ENCODE peak calls at places on chromosomes 1 and 21, in six cellular contexts. Z is GM12878, L is A549, Q is SK-N-SH, P is K562, V is NB4. C is an unnamed sample.

GRCh38 chr21:36388835-36389234 is 3.6 kb downstream of the CHAF1B start:
- DNase-seq in Z (no peak), L (peak), Q (peak), P (no peak), V (no peak), C (no peak)

GRCh38 chr1:167943541-167943940 is 6.7 kb upstream of the MPC2 start:
- DNase-seq in Z (no peak), L (no peak), Q (no peak), P (no peak), V (no peak), C (no peak)

GRCh38 chr1:14476170-14476955 is 122.1 kb upstream of the KAZN start:
- DNase-seq in Z (no peak), L (no peak), Q (no peak), P (no peak), V (no peak), C (no peak)

GRCh38 chr1:174744886-174745285 is 254.9 kb upstream of the CACYBP start:
- DNase-seq in Z (no peak), L (no peak), Q (no peak), P (no peak), V (no peak), C (no peak)

GRCh38 chr1:234933475-234933874 is 195.2 kb downstream of the TOMM20 start:
- DNase-seq in Z (peak), L (no peak), Q (no peak), P (no peak), V (peak), C (peak)

GRCh38 chr1:204419064-204419403 is 7.4 kb upstream of the PPP1R15B start:
- DNase-seq in Z (no peak), L (peak), Q (no peak), P (no peak), V (no peak), C (peak)

GRCh38 chr21:41387824-41388223 is 26.0 kb downstream of the MX2 start:
- DNase-seq in Z (no peak), L (no peak), Q (no peak), P (no peak), V (no peak), C (no peak)

GRCh38 chr1:182617734-182618288 is 13.6 kb upstream of the RGS16 start:
- DNase-seq in Z (no peak), L (no peak), Q (no peak), P (no peak), V (peak), C (no peak)

GRCh38 chr1:38446936-38447335 is 400.3 kb upstream of the POU3F1 start:
- DNase-seq in Z (no peak), L (no peak), Q (no peak), P (no peak), V (no peak), C (no peak)

GRCh38 chr1:3314561-3315271 is 139.7 kb upstream of the ARHGEF16 start:
- DNase-seq in Z (no peak), L (no peak), Q (no peak), P (no peak), V (no peak), C (no peak)
- H3K4me3 ChIP-seq in Z (no peak), L (no peak), Q (no peak), P (no peak), V (no peak), C (no peak)

DNA sequence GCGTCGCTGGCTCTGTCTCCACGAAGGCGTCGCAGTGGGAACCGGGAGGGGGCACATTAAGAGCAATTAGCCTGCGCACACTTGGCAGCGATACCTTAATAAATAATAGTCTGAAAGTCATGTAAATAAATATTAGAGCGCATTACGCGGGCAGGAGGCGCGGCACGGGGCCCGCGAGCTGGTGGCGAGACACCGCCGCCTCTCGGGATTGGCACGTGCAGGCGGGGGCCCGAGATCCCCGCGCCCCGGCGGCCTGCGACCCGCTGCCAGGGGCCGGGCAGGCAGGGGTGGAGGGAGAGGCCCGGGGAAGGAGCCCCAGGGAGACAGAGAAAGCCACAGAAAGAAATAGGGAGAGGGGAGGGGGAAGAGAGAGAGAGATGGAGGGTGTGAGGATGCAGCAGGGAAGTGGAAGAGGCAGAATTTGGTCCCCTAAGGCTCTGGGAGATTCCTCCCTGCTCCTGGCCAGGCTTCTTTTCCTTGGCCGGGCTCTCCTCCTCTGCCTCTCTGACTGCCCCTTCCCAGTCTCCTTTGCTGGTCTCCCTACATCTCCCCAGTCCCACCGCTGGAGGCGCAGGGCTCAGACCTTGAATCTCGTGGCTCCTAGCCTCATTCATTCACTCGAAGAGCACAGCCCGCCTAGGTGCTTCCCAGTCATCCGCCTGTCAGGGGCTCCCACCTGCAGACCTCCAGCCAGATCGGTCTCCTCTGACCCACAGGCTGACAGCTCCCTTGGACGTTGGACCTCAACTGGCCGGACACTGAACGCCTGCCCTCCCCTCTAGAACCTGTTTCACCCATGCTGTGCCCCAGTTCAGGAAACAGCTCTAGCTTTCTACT is 76.3 kb downstream of the VWA5B1 start:
- DNase-seq in Z (no peak), L (peak), Q (peak), P (peak), V (no peak), C (peak)
- TF ChIP-seq MAX in Z (no peak), L (peak), Q (no peak), P (no peak), V (no peak), C (no peak)

DNA sequence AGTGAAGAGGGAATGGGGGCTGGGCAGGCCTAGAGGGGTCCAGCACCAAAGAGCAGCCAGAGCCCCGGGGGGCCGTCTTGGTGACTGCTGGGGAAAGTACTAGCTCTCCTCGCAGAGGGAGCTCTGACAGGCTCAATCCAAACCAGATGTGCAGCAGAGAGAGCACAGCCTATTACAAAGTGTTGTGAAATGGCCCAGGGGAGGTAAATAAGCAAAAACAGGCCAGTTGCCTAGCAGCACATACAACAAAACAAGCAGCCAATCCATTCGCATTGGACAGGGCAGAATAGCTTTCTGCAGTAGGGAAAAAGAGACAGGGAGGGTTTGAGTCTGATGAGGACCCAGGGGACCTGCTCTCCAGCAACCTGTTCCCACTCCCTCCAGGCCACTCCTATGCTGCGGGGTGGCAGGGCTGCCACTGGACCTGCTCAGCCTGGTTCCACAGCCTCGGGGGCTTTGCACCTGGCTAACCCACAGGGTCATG is 239.6 kb upstream of the FGGY start:
- DNase-seq in Z (no peak), L (peak), Q (peak), P (no peak), V (peak), C (no peak)
- H3K4me3 ChIP-seq in Z (no peak), L (no peak), Q (no peak), P (no peak), V (no peak), C (no peak)

DNA sequence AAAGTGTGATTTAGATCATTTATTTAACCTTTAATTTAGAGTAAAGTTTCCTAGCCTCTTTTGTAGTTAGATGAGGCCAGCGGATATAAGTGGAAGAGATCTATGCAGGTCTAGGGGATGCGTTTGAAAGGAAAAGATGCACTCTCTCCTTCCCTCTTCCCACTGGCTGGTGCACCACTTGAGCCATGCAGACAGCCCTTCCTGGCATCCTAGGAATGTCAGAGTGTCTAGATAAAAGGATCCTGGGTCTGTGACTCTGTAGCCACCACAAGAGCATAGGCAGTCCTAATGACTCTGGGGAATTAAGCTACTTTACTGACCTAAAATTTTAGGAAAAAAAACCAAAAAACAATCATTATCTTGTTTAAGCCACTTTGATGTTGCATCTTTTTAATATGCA is 16.0 kb upstream of the STUM start:
- DNase-seq in Z (no peak), L (no peak), Q (no peak), P (no peak), V (no peak), C (no peak)
- TF ChIP-seq MAX in Z (no peak), L (no peak), Q (no peak), P (no peak), V (no peak), C (no peak)

GRCh38 chr1:22217811-22218460 is 75.0 kb upstream of the WNT4 start:
- DNase-seq in Z (no peak), L (no peak), Q (no peak), P (no peak), V (no peak), C (no peak)

GRCh38 chr1:22223176-22223575 is 80.3 kb upstream of the WNT4 start:
- DNase-seq in Z (no peak), L (no peak), Q (no peak), P (no peak), V (no peak), C (no peak)

GRCh38 chr1:22216210-22216883 is 73.5 kb upstream of the WNT4 start:
- DNase-seq in Z (no peak), L (no peak), Q (no peak), P (no peak), V (no peak), C (no peak)

GRCh38 chr1:22221233-22221780 is 78.4 kb upstream of the WNT4 start:
- DNase-seq in Z (no peak), L (no peak), Q (no peak), P (no peak), V (no peak), C (no peak)

DNA sequence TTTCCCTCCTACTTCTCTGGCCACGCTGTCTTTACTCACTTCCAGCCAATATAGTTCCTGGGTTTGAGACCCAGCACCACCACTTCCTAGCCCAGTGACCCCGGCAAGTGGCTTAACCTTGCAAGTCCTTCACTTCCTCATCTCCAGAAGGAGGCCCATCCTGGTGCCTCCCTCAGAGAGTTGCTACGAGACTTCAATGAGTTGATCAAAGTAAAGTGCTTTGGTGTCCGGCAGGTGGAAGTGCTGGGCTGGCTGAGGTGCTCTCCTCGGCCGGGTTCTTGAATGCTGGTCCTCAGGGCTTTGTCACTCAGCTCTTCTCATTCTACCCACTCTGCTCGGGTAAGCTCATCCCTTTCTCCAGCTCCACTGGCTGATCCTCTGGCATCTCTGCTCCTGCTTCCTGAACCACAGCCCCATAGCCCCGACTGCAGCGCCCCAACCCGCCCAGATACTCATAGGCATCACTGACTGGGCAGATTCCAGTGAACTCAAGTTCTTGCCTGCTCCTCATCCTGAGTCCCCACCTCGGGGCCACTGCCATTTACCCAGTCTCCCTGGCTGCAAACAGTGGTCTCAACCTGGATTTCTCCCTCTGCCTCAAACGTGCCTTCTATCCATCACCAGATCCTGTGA is 75.8 kb upstream of the WNT4 start:
- DNase-seq in Z (no peak), L (no peak), Q (no peak), P (no peak), V (no peak), C (no peak)
- H3K4me3 ChIP-seq in Z (no peak), L (no peak), Q (no peak), P (no peak), V (no peak), C (no peak)

DNA sequence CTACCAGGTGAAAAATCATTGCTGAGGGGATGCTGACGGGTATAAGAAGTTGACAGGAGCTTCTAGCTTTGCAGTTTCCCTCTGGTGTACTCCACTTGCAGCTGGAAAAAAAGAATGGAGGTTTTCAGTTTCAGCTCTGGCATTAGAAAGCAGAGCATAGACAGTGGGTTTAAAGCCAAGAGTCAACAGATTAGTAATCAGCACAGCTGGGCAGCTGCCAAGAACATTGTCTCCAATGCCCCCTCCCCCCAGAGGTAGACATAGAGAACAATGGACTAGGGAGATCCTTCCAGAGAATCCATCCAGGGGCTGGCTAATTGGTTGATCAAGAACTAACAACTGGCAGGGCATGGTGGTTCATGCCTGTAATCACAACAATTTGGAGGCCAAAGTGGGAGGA is 10.1 kb upstream of the ZBTB8B start:
- DNase-seq in Z (no peak), L (no peak), Q (peak), P (no peak), V (no peak), C (peak)
- TF ChIP-seq MAX in Z (no peak), L (no peak), Q (no peak), P (no peak), V (no peak), C (no peak)

GRCh38 chr1:152130186-152130585 is 14.9 kb upstream of the TCHH start:
- DNase-seq in Z (no peak), L (no peak), Q (no peak), P (no peak), V (no peak), C (no peak)

DNA sequence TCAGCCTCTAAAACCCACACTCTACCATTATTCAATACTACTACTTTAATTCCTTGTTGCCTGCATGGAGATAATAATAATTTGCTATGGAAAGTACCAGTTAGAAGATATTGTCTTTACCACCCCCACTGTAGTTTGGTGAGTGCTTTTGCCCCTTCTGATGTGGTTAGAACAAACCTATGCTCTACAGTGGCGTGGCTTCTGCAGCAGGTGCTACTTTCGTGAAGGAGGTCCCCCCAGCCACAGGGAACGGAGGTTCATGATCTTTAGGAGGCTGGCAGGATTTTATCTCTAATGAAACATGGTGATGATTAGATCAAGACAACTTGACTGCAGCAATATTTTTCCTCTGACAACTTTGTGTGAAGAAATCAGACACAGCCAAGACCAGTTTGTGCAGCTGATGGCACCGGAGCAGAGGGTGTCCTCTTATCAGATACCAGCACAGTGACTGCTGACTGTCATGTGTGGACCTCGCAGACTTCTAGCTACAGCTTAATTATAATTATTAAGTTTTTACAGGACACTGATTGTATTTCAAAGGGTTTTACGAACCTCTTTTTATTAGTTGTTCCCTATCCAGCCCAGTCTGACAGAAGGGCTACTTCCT is 10.7 kb upstream of the TCHH start:
- DNase-seq in Z (no peak), L (no peak), Q (no peak), P (no peak), V (no peak), C (no peak)
- H3K4me3 ChIP-seq in Z (no peak), L (no peak), Q (no peak), P (no peak), V (no peak), C (no peak)

GRCh38 chr1:157696966-157697628 is 3.5 kb downstream of the FCRL3 start:
- DNase-seq in Z (no peak), L (no peak), Q (no peak), P (no peak), V (no peak), C (no peak)

GRCh38 chr1:157695417-157695816 is 5.2 kb downstream of the FCRL3 start:
- DNase-seq in Z (no peak), L (no peak), Q (no peak), P (no peak), V (no peak), C (no peak)

GRCh38 chr1:157691285-157691920 is 9.2 kb downstream of the FCRL3 start:
- DNase-seq in Z (no peak), L (peak), Q (peak), P (peak), V (peak), C (peak)
- TF ChIP-seq MAX in Z (no peak), L (no peak), Q (no peak), P (no peak), V (no peak), C (no peak)